ENCODE peak calls at places on chromosomes 4 and X, in four cellular contexts. One of them, this sample, is unnamed.

GRCh38 chr4:184503869-184504300 is 29.5 kb upstream of the IRF2 start:
- DNase-seq in lower lobe of right lung: no peak
- DNase-seq in A549: no peak
- DNase-seq in endodermal cell: no peak
- DNase-seq in this sample: no peak

GRCh38 chrX:96611619-96612362 is 72.9 kb upstream of the DIAPH2 start:
- DNase-seq in lower lobe of right lung: no peak
- DNase-seq in A549: no peak
- DNase-seq in endodermal cell: no peak
- DNase-seq in this sample: no peak

GRCh38 chrX:148310402-148311200 is 189.8 kb upstream of the AFF2 start:
- DNase-seq in lower lobe of right lung: no peak
- DNase-seq in A549: no peak
- DNase-seq in endodermal cell: no peak
- DNase-seq in this sample: no peak

GRCh38 chrX:103063918-103064434 is at the start of gene BEX1:
- DNase-seq in lower lobe of right lung: peak
- DNase-seq in A549: no peak
- DNase-seq in endodermal cell: peak
- DNase-seq in this sample: peak

GRCh38 chr4:157992948-157993839 is 179.6 kb downstream of the GASK1B start:
- DNase-seq in lower lobe of right lung: no peak
- DNase-seq in A549: no peak
- DNase-seq in endodermal cell: no peak
- DNase-seq in this sample: no peak

GRCh38 chrX:39911278-39911897 is 186.4 kb downstream of the BCOR start:
- DNase-seq in lower lobe of right lung: no peak
- DNase-seq in A549: no peak
- DNase-seq in endodermal cell: no peak
- DNase-seq in this sample: no peak

GRCh38 chr4:46081211-46081610 is 42.6 kb downstream of the GABRG1 start:
- DNase-seq in lower lobe of right lung: no peak
- DNase-seq in A549: no peak
- DNase-seq in endodermal cell: no peak
- DNase-seq in this sample: no peak

GRCh38 chr4:53886090-53886489 is 178.3 kb downstream of the CHIC2 start:
- DNase-seq in lower lobe of right lung: no peak
- DNase-seq in A549: no peak
- DNase-seq in endodermal cell: no peak
- DNase-seq in this sample: no peak

GRCh38 chrX:24207826-24208225 is 58.3 kb downstream of the ZFX start:
- DNase-seq in lower lobe of right lung: no peak
- DNase-seq in A549: no peak
- DNase-seq in endodermal cell: no peak
- DNase-seq in this sample: no peak

GRCh38 chr4:681736-682451 is 7.1 kb downstream of the SLC49A3 start:
- DNase-seq in lower lobe of right lung: peak
- DNase-seq in A549: no peak
- DNase-seq in endodermal cell: peak
- DNase-seq in this sample: peak

GRCh38 chrX:37454537-37455285 is 105.5 kb downstream of the PRRG1 start:
- DNase-seq in lower lobe of right lung: no peak
- DNase-seq in A549: peak
- DNase-seq in endodermal cell: peak
- DNase-seq in this sample: peak

GRCh38 chr4:126448093-126448820 is 1133.5 kb downstream of the FAT4 start:
- DNase-seq in lower lobe of right lung: no peak
- DNase-seq in A549: no peak
- DNase-seq in endodermal cell: no peak
- DNase-seq in this sample: no peak

GRCh38 chrX:39174761-39175417 is 373.6 kb downstream of the MID1IP1 start:
- DNase-seq in lower lobe of right lung: peak
- DNase-seq in A549: no peak
- DNase-seq in endodermal cell: no peak
- DNase-seq in this sample: peak

GRCh38 chrX:115324194-115324593 is 34.7 kb downstream of the LUZP4 start:
- DNase-seq in lower lobe of right lung: peak
- DNase-seq in A549: no peak
- DNase-seq in endodermal cell: no peak
- DNase-seq in this sample: peak

GRCh38 chr4:77697860-77698599 is 92.4 kb downstream of the CXCL13 start:
- DNase-seq in lower lobe of right lung: no peak
- DNase-seq in A549: peak
- DNase-seq in endodermal cell: peak
- DNase-seq in this sample: peak

GRCh38 chrX:17788439-17788838 is 51.1 kb downstream of the SCML1 start:
- DNase-seq in lower lobe of right lung: peak
- DNase-seq in A549: peak
- DNase-seq in endodermal cell: peak
- DNase-seq in this sample: peak

GRCh38 chrX:102154218-102154860 is 1.4 kb downstream of the BEX5 start:
- DNase-seq in lower lobe of right lung: no peak
- DNase-seq in A549: no peak
- DNase-seq in endodermal cell: peak
- DNase-seq in this sample: no peak

GRCh38 chrX:49695276-49696180 is at the start of gene PAGE1:
- DNase-seq in lower lobe of right lung: no peak
- DNase-seq in A549: no peak
- DNase-seq in endodermal cell: peak
- DNase-seq in this sample: no peak

GRCh38 chrX:40157228-40158035 is 59.7 kb upstream of the BCOR start:
- DNase-seq in lower lobe of right lung: no peak
- DNase-seq in A549: no peak
- DNase-seq in endodermal cell: peak
- DNase-seq in this sample: no peak

GRCh38 chrX:150926791-150927190 is 28.3 kb upstream of the CD99L2 start:
- DNase-seq in lower lobe of right lung: no peak
- DNase-seq in A549: no peak
- DNase-seq in endodermal cell: no peak
- DNase-seq in this sample: no peak

GRCh38 chr4:183099537-183100297 is 660 bp downstream of the WWC2 start:
- DNase-seq in lower lobe of right lung: peak
- DNase-seq in A549: peak
- DNase-seq in endodermal cell: peak
- DNase-seq in this sample: peak

GRCh38 chr4:153159728-153160221 is 44.5 kb upstream of the TRIM2 start:
- DNase-seq in lower lobe of right lung: no peak
- DNase-seq in A549: no peak
- DNase-seq in endodermal cell: no peak
- DNase-seq in this sample: no peak

GRCh38 chrX:137423241-137423640 is 142.7 kb upstream of the ZIC3 start:
- DNase-seq in lower lobe of right lung: no peak
- DNase-seq in A549: no peak
- DNase-seq in endodermal cell: no peak
- DNase-seq in this sample: no peak

GRCh38 chr4:186840222-186840701 is 116.6 kb upstream of the FAT1 start:
- DNase-seq in lower lobe of right lung: no peak
- DNase-seq in A549: no peak
- DNase-seq in endodermal cell: no peak
- DNase-seq in this sample: no peak

GRCh38 chrX:110241816-110242215 is 76.1 kb downstream of the AMMECR1 start:
- DNase-seq in lower lobe of right lung: no peak
- DNase-seq in A549: no peak
- DNase-seq in endodermal cell: no peak
- DNase-seq in this sample: no peak

GRCh38 chr4:21517460-21517859 is 431.1 kb downstream of the KCNIP4 start:
- DNase-seq in lower lobe of right lung: no peak
- DNase-seq in A549: no peak
- DNase-seq in endodermal cell: no peak
- DNase-seq in this sample: no peak

GRCh38 chr4:110865611-110866254 is 242.9 kb upstream of the PITX2 start:
- DNase-seq in lower lobe of right lung: no peak
- DNase-seq in A549: no peak
- DNase-seq in endodermal cell: no peak
- DNase-seq in this sample: no peak

GRCh38 chrX:19964017-19964710 is 26.7 kb downstream of the BCLAF3 start:
- DNase-seq in lower lobe of right lung: no peak
- DNase-seq in A549: no peak
- DNase-seq in endodermal cell: no peak
- DNase-seq in this sample: no peak

GRCh38 chr4:114287079-114287696 is 307.7 kb upstream of the ARSJ start:
- DNase-seq in lower lobe of right lung: no peak
- DNase-seq in A549: no peak
- DNase-seq in endodermal cell: no peak
- DNase-seq in this sample: peak

GRCh38 chrX:54920610-54921426 is at the start of gene TRO:
- DNase-seq in lower lobe of right lung: no peak
- DNase-seq in A549: no peak
- DNase-seq in endodermal cell: peak
- DNase-seq in this sample: peak

GRCh38 chr4:108861339-108861738 is 98.5 kb upstream of the ETNPPL start:
- DNase-seq in lower lobe of right lung: no peak
- DNase-seq in A549: no peak
- DNase-seq in endodermal cell: peak
- DNase-seq in this sample: peak

GRCh38 chr4:114964016-114964415 is 149.4 kb downstream of the NDST4 start:
- DNase-seq in lower lobe of right lung: no peak
- DNase-seq in A549: no peak
- DNase-seq in endodermal cell: no peak
- DNase-seq in this sample: no peak

GRCh38 chrX:46837543-46838481 is 969 bp downstream of the RP2 start:
- DNase-seq in lower lobe of right lung: no peak
- DNase-seq in A549: peak
- DNase-seq in endodermal cell: no peak
- DNase-seq in this sample: peak

GRCh38 chrX:38754102-38754790 is 47.0 kb upstream of the MID1IP1 start:
- DNase-seq in lower lobe of right lung: no peak
- DNase-seq in A549: no peak
- DNase-seq in endodermal cell: peak
- DNase-seq in this sample: peak

GRCh38 chr4:27278615-27279014 is 418.0 kb downstream of the STIM2 start:
- DNase-seq in lower lobe of right lung: no peak
- DNase-seq in A549: no peak
- DNase-seq in endodermal cell: peak
- DNase-seq in this sample: peak

GRCh38 chr4:92714640-92715039 is 410.9 kb downstream of the GRID2 start:
- DNase-seq in lower lobe of right lung: no peak
- DNase-seq in A549: no peak
- DNase-seq in endodermal cell: no peak
- DNase-seq in this sample: no peak

GRCh38 chrX:1528186-1528883 is 8.7 kb downstream of the P2RY8 start:
- DNase-seq in lower lobe of right lung: no peak
- DNase-seq in A549: no peak
- DNase-seq in endodermal cell: no peak
- DNase-seq in this sample: no peak

GRCh38 chrX:42149786-42150185 is 226.4 kb upstream of the CASK start:
- DNase-seq in lower lobe of right lung: no peak
- DNase-seq in A549: no peak
- DNase-seq in endodermal cell: no peak
- DNase-seq in this sample: peak

DNA sequence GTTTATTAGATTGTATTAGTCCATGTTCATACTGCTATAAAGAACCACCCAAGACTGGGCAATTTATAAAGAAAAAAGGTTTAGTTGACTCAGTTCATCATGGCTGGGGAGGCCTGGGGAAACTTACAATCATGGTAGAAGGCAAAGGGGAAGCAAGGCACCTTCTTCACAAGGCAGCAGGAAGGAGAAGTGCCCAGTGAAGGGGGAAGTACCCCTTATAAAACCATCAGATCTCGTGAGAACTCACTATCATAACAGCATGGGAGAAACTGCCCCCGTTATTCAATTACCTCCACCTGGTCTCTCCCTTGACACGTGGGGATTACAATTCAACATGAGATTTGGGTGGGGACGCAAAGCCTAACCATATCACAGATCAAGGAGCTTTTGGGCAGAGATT is 8.1 kb upstream of the HSD17B13 start:
- DNase-seq in lower lobe of right lung: no peak
- DNase-seq in A549: no peak
- DNase-seq in endodermal cell: no peak
- DNase-seq in this sample: no peak
- H3K4me3 ChIP-seq in lower lobe of right lung: no peak
- H3K4me3 ChIP-seq in A549: no peak
- H3K4me3 ChIP-seq in endodermal cell: no peak
- H3K4me3 ChIP-seq in this sample: no peak

GRCh38 chr4:2416564-2417195 is 1.8 kb downstream of the ZFYVE28 start:
- DNase-seq in lower lobe of right lung: peak
- DNase-seq in A549: no peak
- DNase-seq in endodermal cell: peak
- DNase-seq in this sample: no peak
- H3K4me3 ChIP-seq in lower lobe of right lung: peak
- H3K4me3 ChIP-seq in A549: peak
- H3K4me3 ChIP-seq in endodermal cell: peak
- H3K4me3 ChIP-seq in this sample: no peak

GRCh38 chrX:120000490-120001246 is 57.1 kb upstream of the NKAP start:
- DNase-seq in lower lobe of right lung: no peak
- DNase-seq in A549: no peak
- DNase-seq in endodermal cell: peak
- DNase-seq in this sample: peak
- H3K4me3 ChIP-seq in lower lobe of right lung: no peak
- H3K4me3 ChIP-seq in A549: no peak
- H3K4me3 ChIP-seq in endodermal cell: no peak
- H3K4me3 ChIP-seq in this sample: no peak

GRCh38 chr4:73669410-73670183 is 49.4 kb upstream of the RASSF6 start:
- DNase-seq in lower lobe of right lung: no peak
- DNase-seq in A549: no peak
- DNase-seq in endodermal cell: no peak
- DNase-seq in this sample: no peak
- H3K4me3 ChIP-seq in lower lobe of right lung: no peak
- H3K4me3 ChIP-seq in A549: no peak
- H3K4me3 ChIP-seq in endodermal cell: no peak
- H3K4me3 ChIP-seq in this sample: no peak

GRCh38 chr4:140743194-140743931 is 12.8 kb downstream of the TBC1D9 start:
- DNase-seq in lower lobe of right lung: no peak
- DNase-seq in A549: no peak
- DNase-seq in endodermal cell: peak
- DNase-seq in this sample: peak
- H3K4me3 ChIP-seq in lower lobe of right lung: no peak
- H3K4me3 ChIP-seq in A549: no peak
- H3K4me3 ChIP-seq in endodermal cell: no peak
- H3K4me3 ChIP-seq in this sample: no peak

GRCh38 chr4:8205241-8205707 is 6.2 kb downstream of the SH3TC1 start:
- DNase-seq in lower lobe of right lung: no peak
- DNase-seq in A549: no peak
- DNase-seq in endodermal cell: no peak
- DNase-seq in this sample: no peak

GRCh38 chr4:8204576-8205227 is 5.6 kb downstream of the SH3TC1 start:
- DNase-seq in lower lobe of right lung: no peak
- DNase-seq in A549: no peak
- DNase-seq in endodermal cell: no peak
- DNase-seq in this sample: no peak

GRCh38 chr4:8203817-8204216 is 4.7 kb downstream of the SH3TC1 start:
- DNase-seq in lower lobe of right lung: no peak
- DNase-seq in A549: no peak
- DNase-seq in endodermal cell: no peak
- DNase-seq in this sample: no peak

GRCh38 chr4:8207314-8207713 is 8.2 kb downstream of the SH3TC1 start:
- DNase-seq in lower lobe of right lung: no peak
- DNase-seq in A549: no peak
- DNase-seq in endodermal cell: no peak
- DNase-seq in this sample: no peak

GRCh38 chr4:8205749-8206611 is 6.9 kb downstream of the SH3TC1 start:
- DNase-seq in lower lobe of right lung: no peak
- DNase-seq in A549: no peak
- DNase-seq in endodermal cell: no peak
- DNase-seq in this sample: no peak
- H3K4me3 ChIP-seq in lower lobe of right lung: no peak
- H3K4me3 ChIP-seq in A549: no peak
- H3K4me3 ChIP-seq in endodermal cell: no peak
- H3K4me3 ChIP-seq in this sample: no peak